ENCODE peak calls at places on chromosomes 1 and 21, in six cellular contexts. One of them, this sample, is unnamed.

GRCh38 chr1:227390525-227390924 is 72.2 kb upstream of the CDC42BPA start:
- DNase-seq in GM12891: no peak
- DNase-seq in T-cell: no peak
- DNase-seq in mesendoderm: no peak
- DNase-seq in amniotic stem cell: no peak
- DNase-seq in heart left ventricle: no peak
- DNase-seq in this sample: peak; percentile 17

GRCh38 chr1:208043690-208044089 is 132.8 kb upstream of the CD34 start:
- DNase-seq in heart left ventricle: no peak
- DNase-seq in GM12891: no peak
- DNase-seq in T-cell: no peak
- DNase-seq in amniotic stem cell: no peak
- DNase-seq in mesendoderm: no peak
- DNase-seq in this sample: no peak

GRCh38 chr1:193905288-193906085 is 719.1 kb upstream of the B3GALT2 start:
- DNase-seq in T-cell: no peak
- DNase-seq in amniotic stem cell: no peak
- DNase-seq in heart left ventricle: no peak
- DNase-seq in GM12891: no peak
- DNase-seq in mesendoderm: no peak
- DNase-seq in this sample: peak; percentile 4

GRCh38 chr1:32992489-32993214 is 28.0 kb upstream of the RNF19B start:
- DNase-seq in heart left ventricle: peak; percentile 74
- DNase-seq in amniotic stem cell: peak; percentile 50
- DNase-seq in GM12891: peak; percentile 47
- DNase-seq in mesendoderm: peak; percentile 97
- DNase-seq in T-cell: peak; percentile 31
- DNase-seq in this sample: peak; percentile 99

GRCh38 chr1:159261726-159262494 is 40.2 kb upstream of the FCER1A start:
- DNase-seq in T-cell: no peak
- DNase-seq in mesendoderm: no peak
- DNase-seq in GM12891: no peak
- DNase-seq in heart left ventricle: no peak
- DNase-seq in amniotic stem cell: no peak
- DNase-seq in this sample: no peak

GRCh38 chr21:17929514-17929913 is 110.4 kb upstream of the C21orf91 start:
- DNase-seq in GM12891: no peak
- DNase-seq in mesendoderm: no peak
- DNase-seq in heart left ventricle: no peak
- DNase-seq in amniotic stem cell: no peak
- DNase-seq in T-cell: no peak
- DNase-seq in this sample: no peak

GRCh38 chr1:46410156-46411009 is 16.3 kb downstream of the FAAH start:
- DNase-seq in heart left ventricle: no peak
- DNase-seq in T-cell: no peak
- DNase-seq in mesendoderm: no peak
- DNase-seq in amniotic stem cell: no peak
- DNase-seq in GM12891: no peak
- DNase-seq in this sample: peak; percentile 23

GRCh38 chr21:36699546-36700294 is 805 bp downstream of the SIM2 start:
- DNase-seq in amniotic stem cell: no peak
- DNase-seq in mesendoderm: peak; percentile 28
- DNase-seq in T-cell: no peak
- DNase-seq in heart left ventricle: no peak
- DNase-seq in GM12891: peak; percentile 24
- DNase-seq in this sample: no peak

GRCh38 chr21:17828223-17828622 is 9.1 kb upstream of the C21orf91 start:
- DNase-seq in T-cell: no peak
- DNase-seq in GM12891: no peak
- DNase-seq in amniotic stem cell: no peak
- DNase-seq in mesendoderm: no peak
- DNase-seq in heart left ventricle: no peak
- DNase-seq in this sample: peak; percentile 43

GRCh38 chr21:32403201-32403701 is 9.3 kb upstream of the EVA1C start:
- DNase-seq in amniotic stem cell: peak; percentile 66
- DNase-seq in mesendoderm: peak; percentile 71
- DNase-seq in heart left ventricle: peak; percentile 63
- DNase-seq in T-cell: peak; percentile 24
- DNase-seq in GM12891: no peak
- DNase-seq in this sample: peak; percentile 42

GRCh38 chr1:152029144-152029936 is 7.5 kb downstream of the S100A11 start:
- DNase-seq in GM12891: no peak
- DNase-seq in mesendoderm: peak; percentile 16
- DNase-seq in heart left ventricle: no peak
- DNase-seq in T-cell: no peak
- DNase-seq in amniotic stem cell: no peak
- DNase-seq in this sample: no peak

GRCh38 chr1:212124891-212125582 is 89.5 kb downstream of the DTL start:
- DNase-seq in T-cell: no peak
- DNase-seq in amniotic stem cell: no peak
- DNase-seq in GM12891: no peak
- DNase-seq in heart left ventricle: no peak
- DNase-seq in mesendoderm: no peak
- DNase-seq in this sample: no peak

GRCh38 chr1:58769809-58770345 is 14.0 kb downstream of the JUN start:
- DNase-seq in heart left ventricle: no peak
- DNase-seq in amniotic stem cell: no peak
- DNase-seq in GM12891: no peak
- DNase-seq in T-cell: no peak
- DNase-seq in mesendoderm: no peak
- DNase-seq in this sample: no peak

GRCh38 chr1:94792876-94793605 is 27.1 kb upstream of the SLC44A3 start:
- DNase-seq in GM12891: no peak
- DNase-seq in heart left ventricle: no peak
- DNase-seq in amniotic stem cell: peak; percentile 33
- DNase-seq in mesendoderm: no peak
- DNase-seq in T-cell: no peak
- DNase-seq in this sample: peak; percentile 90

GRCh38 chr1:75330633-75331032 is 196.4 kb downstream of the LHX8 start:
- DNase-seq in amniotic stem cell: no peak
- DNase-seq in heart left ventricle: no peak
- DNase-seq in mesendoderm: no peak
- DNase-seq in T-cell: no peak
- DNase-seq in GM12891: no peak
- DNase-seq in this sample: peak; percentile 72

GRCh38 chr1:45205000-45205909 is 1.1 kb downstream of the ZSWIM5 start:
- DNase-seq in mesendoderm: peak; percentile 65
- DNase-seq in amniotic stem cell: no peak
- DNase-seq in T-cell: no peak
- DNase-seq in heart left ventricle: peak; percentile 43
- DNase-seq in GM12891: no peak
- DNase-seq in this sample: peak; percentile 35

GRCh38 chr1:231100393-231100792 is 60.3 kb upstream of the FAM89A start:
- DNase-seq in mesendoderm: no peak
- DNase-seq in T-cell: no peak
- DNase-seq in heart left ventricle: no peak
- DNase-seq in amniotic stem cell: no peak
- DNase-seq in GM12891: no peak
- DNase-seq in this sample: no peak

GRCh38 chr1:12601690-12602632 is 16.0 kb downstream of the DHRS3 start:
- DNase-seq in T-cell: no peak
- DNase-seq in mesendoderm: peak; percentile 43
- DNase-seq in amniotic stem cell: no peak
- DNase-seq in heart left ventricle: no peak
- DNase-seq in GM12891: no peak
- DNase-seq in this sample: peak; percentile 90

This sample was measured in astrocyte.